ENCODE peak calls at places on chromosomes 4 and X, in eight cellular contexts. N is endothelial cell, S is neuronal stem cell, K is BJ, I is left cardiac atrium, T is NCI-H1092, X is kidney, A is midbrain. Y is an unnamed sample.

GRCh38 chr4:152894673-152895072 is 41.5 kb upstream of the FHDC1 start:
- DNase-seq in N (no peak), S (no peak), K (peak), I (no peak), T (no peak), X (no peak), A (no peak), Y (no peak)

GRCh38 chrX:110178179-110178865 is 139.6 kb downstream of the AMMECR1 start:
- DNase-seq in N (no peak), S (no peak), K (no peak), I (no peak), T (no peak), X (no peak), A (no peak), Y (no peak)

GRCh38 chr4:190017357-190018200 is 9.5 kb downstream of the FRG2 start:
- DNase-seq in N (peak), S (no peak), K (no peak), I (no peak), T (no peak), X (no peak), A (no peak), Y (no peak)

GRCh38 chrX:55841962-55842752 is 124.6 kb downstream of the RRAGB start:
- DNase-seq in N (no peak), S (no peak), K (no peak), I (no peak), T (no peak), X (no peak), A (no peak), Y (no peak)

GRCh38 chr4:168886361-168886760 is 123.7 kb downstream of the CBR4 start:
- DNase-seq in N (no peak), S (no peak), K (no peak), I (no peak), T (no peak), X (no peak), A (no peak), Y (no peak)

GRCh38 chr4:138090145-138090917 is 151.8 kb downstream of the SLC7A11 start:
- DNase-seq in N (peak), S (peak), K (peak), I (no peak), T (peak), X (no peak), A (peak), Y (peak)

GRCh38 chrX:153973127-153974002 is 811 bp downstream of the TMEM187 start:
- DNase-seq in N (no peak), S (no peak), K (no peak), I (no peak), T (peak), X (peak), A (no peak), Y (no peak)

GRCh38 chr4:46196086-46196485 is 72.2 kb upstream of the GABRG1 start:
- DNase-seq in N (no peak), S (no peak), K (no peak), I (no peak), T (no peak), X (no peak), A (no peak), Y (no peak)

GRCh38 chr4:76677571-76678326 is 220.2 kb downstream of the SOWAHB start:
- DNase-seq in N (no peak), S (no peak), K (no peak), I (peak), T (no peak), X (no peak), A (no peak), Y (peak)

GRCh38 chrX:79413009-79413408 is 45.9 kb upstream of the ITM2A start:
- DNase-seq in N (no peak), S (no peak), K (no peak), I (no peak), T (no peak), X (no peak), A (no peak), Y (peak)

GRCh38 chr4:182338059-182338458 is 94.9 kb downstream of the TENM3 start:
- DNase-seq in N (no peak), S (no peak), K (no peak), I (no peak), T (no peak), X (no peak), A (no peak), Y (no peak)

GRCh38 chr4:85777908-85778808 is 303.2 kb downstream of the ARHGAP24 start:
- DNase-seq in N (no peak), S (no peak), K (no peak), I (no peak), T (no peak), X (no peak), A (no peak), Y (peak)

GRCh38 chr4:142314686-142315085 is 531.4 kb downstream of the INPP4B start:
- DNase-seq in N (no peak), S (no peak), K (no peak), I (no peak), T (no peak), X (no peak), A (no peak), Y (no peak)

GRCh38 chr4:70701271-70701670 is 12.9 kb downstream of the UTP3 start:
- DNase-seq in N (no peak), S (no peak), K (no peak), I (no peak), T (no peak), X (no peak), A (no peak), Y (no peak)

GRCh38 chr4:13705521-13706035 is 78.1 kb upstream of the BOD1L1 start:
- DNase-seq in N (no peak), S (no peak), K (no peak), I (peak), T (peak), X (peak), A (peak), Y (no peak)

GRCh38 chrX:29869837-29870236 is 345.5 kb upstream of the MAGEB2 start:
- DNase-seq in N (no peak), S (no peak), K (no peak), I (no peak), T (no peak), X (no peak), A (no peak), Y (no peak)

GRCh38 chr4:53571936-53572580 is 19.2 kb downstream of the LNX1 start:
- DNase-seq in N (no peak), S (no peak), K (no peak), I (no peak), T (no peak), X (no peak), A (no peak), Y (no peak)

GRCh38 chrX:71492086-71493065 is 40.5 kb upstream of the OGT start:
- DNase-seq in N (no peak), S (no peak), K (no peak), I (peak), T (no peak), X (peak), A (no peak), Y (peak)

GRCh38 chr4:17981063-17981462 is 40.5 kb downstream of the LCORL start:
- DNase-seq in N (no peak), S (no peak), K (no peak), I (no peak), T (no peak), X (no peak), A (no peak), Y (peak)

GRCh38 chrX:131081772-131082755 is 23.9 kb downstream of the ARHGAP36 start:
- DNase-seq in N (no peak), S (no peak), K (no peak), I (no peak), T (no peak), X (peak), A (no peak), Y (no peak)

GRCh38 chr4:1202526-1203378 is 30.4 kb upstream of the SPON2 start:
- DNase-seq in N (no peak), S (no peak), K (no peak), I (peak), T (no peak), X (peak), A (no peak), Y (no peak)

GRCh38 chrX:115579327-115579726 is 18.4 kb downstream of the PLS3 start:
- DNase-seq in N (no peak), S (no peak), K (no peak), I (no peak), T (no peak), X (no peak), A (no peak), Y (no peak)

GRCh38 chr4:40448875-40449274 is 113.7 kb downstream of the CHRNA9 start:
- DNase-seq in N (no peak), S (no peak), K (no peak), I (peak), T (no peak), X (no peak), A (no peak), Y (no peak)

GRCh38 chr4:52861171-52861873 is 795 bp upstream of the RASL11B start:
- DNase-seq in N (no peak), S (no peak), K (no peak), I (no peak), T (no peak), X (no peak), A (no peak), Y (no peak)

GRCh38 chr4:15805583-15806517 is 27.7 kb downstream of the CD38 start:
- DNase-seq in N (peak), S (peak), K (no peak), I (no peak), T (peak), X (no peak), A (peak), Y (peak)

GRCh38 chr4:121156822-121157769 is 7.0 kb downstream of the TNIP3 start:
- DNase-seq in N (peak), S (peak), K (no peak), I (peak), T (no peak), X (peak), A (no peak), Y (no peak)

GRCh38 chr4:5751073-5751917 is 40.3 kb downstream of the EVC start:
- DNase-seq in N (no peak), S (no peak), K (peak), I (no peak), T (no peak), X (peak), A (no peak), Y (peak)

GRCh38 chr4:88866862-88867550 is 169.4 kb upstream of the NAP1L5 start:
- DNase-seq in N (no peak), S (no peak), K (peak), I (no peak), T (peak), X (no peak), A (no peak), Y (no peak)

GRCh38 chrX:30618160-30618765 is 35.0 kb upstream of the GK start:
- DNase-seq in N (no peak), S (no peak), K (no peak), I (no peak), T (no peak), X (no peak), A (no peak), Y (no peak)

GRCh38 chrX:87528487-87528886 is 10.9 kb downstream of the KLHL4 start:
- DNase-seq in N (no peak), S (no peak), K (no peak), I (no peak), T (no peak), X (no peak), A (no peak), Y (no peak)

GRCh38 chr4:99868126-99868596 is 26.1 kb downstream of the LAMTOR3 start:
- DNase-seq in N (no peak), S (no peak), K (peak), I (no peak), T (no peak), X (no peak), A (no peak), Y (peak)

GRCh38 chr4:147860960-147861359 is 129.1 kb downstream of the ARHGAP10 start:
- DNase-seq in N (no peak), S (no peak), K (no peak), I (no peak), T (no peak), X (peak), A (no peak), Y (no peak)

GRCh38 chr4:48109413-48110263 is 24.4 kb downstream of the TXK start:
- DNase-seq in N (peak), S (no peak), K (no peak), I (no peak), T (peak), X (no peak), A (no peak), Y (peak)

GRCh38 chr4:43296946-43297528 is 404.5 kb downstream of the GRXCR1 start:
- DNase-seq in N (no peak), S (no peak), K (no peak), I (no peak), T (no peak), X (no peak), A (no peak), Y (no peak)

GRCh38 chr4:184688447-184688846 is 38.9 kb downstream of the PRIMPOL start:
- DNase-seq in N (peak), S (no peak), K (peak), I (no peak), T (no peak), X (no peak), A (no peak), Y (peak)

Y was measured in fibroblast of villous mesenchyme.